ENCODE peak calls at places on chromosome 19, in seven cellular contexts. N is ascending aorta, P is fibroblast of the aortic adventitia, Z is right atrium auricular region, X is heart right ventricle, T is AG04450, Y is heart left ventricle. A is an unnamed sample.

GRCh38 chr19:38250821-38251563 is 5.2 kb downstream of the PPP1R14A start:
- DNase-seq in T (no peak), Y (peak; percentile 92), N (peak; percentile 43), X (peak; percentile 91), P (no peak), Z (peak; percentile 73), A (no peak)

GRCh38 chr19:29831041-29831548 is 19.3 kb downstream of the CCNE1 start:
- DNase-seq in X (no peak), N (no peak), Y (no peak), Z (no peak), P (no peak), T (no peak), A (no peak)

GRCh38 chr19:5138606-5139594 is 170.0 kb downstream of the KDM4B start:
- DNase-seq in P (no peak), N (no peak), T (no peak), Z (no peak), X (peak; percentile 62), Y (peak; percentile 52), A (peak; percentile 62)

GRCh38 chr19:37413243-37414084 is 42.6 kb downstream of the ZNF527 start:
- DNase-seq in P (peak; percentile 11), Y (no peak), N (no peak), Z (no peak), T (no peak), X (no peak), A (no peak)

GRCh38 chr19:7507884-7508283 is 8.0 kb upstream of the ZNF358 start:
- DNase-seq in X (no peak), N (peak; percentile 60), P (peak; percentile 80), Y (no peak), T (peak; percentile 37), Z (peak; percentile 79), A (no peak)

GRCh38 chr19:55552206-55552605 is 6.9 kb upstream of the SBK3 start:
- DNase-seq in Y (no peak), N (no peak), Z (no peak), P (no peak), T (no peak), X (no peak), A (no peak)

GRCh38 chr19:8261881-8262280 is 46.3 kb downstream of the CD320 start:
- DNase-seq in N (no peak), X (no peak), P (no peak), T (no peak), Y (no peak), Z (no peak), A (no peak)

GRCh38 chr19:42422576-42423461 is 4.4 kb downstream of the LIPE start:
- DNase-seq in Y (no peak), X (peak; percentile 49), N (no peak), P (peak; percentile 15), T (no peak), Z (no peak), A (no peak)

GRCh38 chr19:42129399-42130253 is 2.6 kb downstream of the POU2F2 start:
- DNase-seq in P (peak; percentile 86), Z (no peak), Y (peak; percentile 52), N (peak; percentile 17), X (peak; percentile 34), T (no peak), A (peak; percentile 84)

GRCh38 chr19:13487985-13488384 is 18.3 kb downstream of the CACNA1A start:
- DNase-seq in P (no peak), Y (no peak), T (no peak), N (no peak), Z (no peak), X (no peak), A (no peak)

GRCh38 chr19:1860133-1860775 is 3.1 kb downstream of the KLF16 start:
- DNase-seq in Y (peak; percentile 68), Z (no peak), T (no peak), P (peak; percentile 81), N (no peak), X (peak; percentile 79), A (no peak)

GRCh38 chr19:18144361-18144760 is 8.6 kb upstream of the PIK3R2 start:
- DNase-seq in Z (no peak), Y (no peak), P (no peak), N (no peak), X (no peak), T (no peak), A (no peak)

GRCh38 chr19:13057147-13057572 is 45.5 kb downstream of the LYL1 start:
- DNase-seq in T (no peak), N (no peak), X (no peak), P (no peak), Y (no peak), Z (no peak), A (no peak)

GRCh38 chr19:6269101-6269886 is 10.5 kb downstream of the MLLT1 start:
- DNase-seq in P (no peak), N (no peak), Z (no peak), X (no peak), Y (no peak), T (no peak), A (no peak)

GRCh38 chr19:7839476-7839875 is 9.5 kb downstream of the EVI5L start:
- DNase-seq in Z (no peak), N (no peak), P (no peak), T (no peak), X (no peak), Y (no peak), A (no peak)

GRCh38 chr19:17871878-17872250 is at the start of gene SLC5A5:
- DNase-seq in T (no peak), P (no peak), N (no peak), Y (no peak), X (no peak), Z (no peak), A (no peak)

GRCh38 chr19:44111910-44112463 is 1.2 kb upstream of the ZNF225 start:
- DNase-seq in X (no peak), N (no peak), P (peak; percentile 86), Y (no peak), T (peak; percentile 67), Z (no peak), A (no peak)

GRCh38 chr19:11420894-11421606 is 1.9 kb upstream of the RGL3 start:
- DNase-seq in Y (peak; percentile 72), X (peak; percentile 37), P (no peak), Z (peak; percentile 66), T (no peak), N (no peak), A (no peak)

GRCh38 chr19:29287061-29287460 is 74.1 kb upstream of the UQCRFS1 start:
- DNase-seq in Z (no peak), X (no peak), N (no peak), T (no peak), P (no peak), Y (no peak), A (no peak)

GRCh38 chr19:3034845-3035541 is 5.9 kb upstream of the TLE2 start:
- DNase-seq in Y (no peak), N (no peak), X (peak; percentile 40), P (peak; percentile 55), T (no peak), Z (no peak), A (no peak)

GRCh38 chr19:41409288-41409687 is 11.7 kb downstream of the BCKDHA start:
- DNase-seq in T (no peak), Z (no peak), N (no peak), Y (peak; percentile 66), X (peak; percentile 61), P (peak; percentile 29), A (no peak)

GRCh38 chr19:3320354-3320670 is 46.1 kb upstream of the NFIC start:
- DNase-seq in Z (no peak), T (no peak), P (no peak), X (no peak), N (no peak), Y (no peak), A (no peak)

GRCh38 chr19:54431255-54431838 is 16.1 kb downstream of the TTYH1 start:
- DNase-seq in N (no peak), P (peak; percentile 47), Y (peak; percentile 79), X (no peak), Z (no peak), T (no peak), A (no peak)
- TF ChIP-seq CTCF in N (no peak), P (no peak), Y (no peak), X (no peak), Z (no peak), T (no peak), A (no peak)

GRCh38 chr19:58561373-58562125 is 3.1 kb upstream of the UBE2M start:
- DNase-seq in P (no peak), X (no peak), Z (no peak), N (no peak), T (no peak), Y (peak; percentile 25), A (no peak)
- H3K4me3 ChIP-seq in P (peak overlapping the region; percentile 50), X (peak overlapping the region; percentile 52), Z (no peak overlapping the region), N (peak overlapping the region; percentile 69), T (no peak overlapping the region), Y (peak overlapping the region; percentile 54), A (no peak overlapping the region)

GRCh38 chr19:9885077-9885552 is 50.0 kb downstream of the PIN1 start:
- DNase-seq in Y (peak; percentile 55), X (peak; percentile 40), Z (no peak), N (peak; percentile 13), P (peak; percentile 65), T (no peak), A (no peak)
- TF ChIP-seq CTCF in Y (peak; percentile 24), X (peak; percentile 46), Z (peak; percentile 52), N (peak; percentile 53), P (peak; percentile 69), T (peak; percentile 63), A (no peak)

GRCh38 chr19:56554272-56554869 is 12.9 kb upstream of the ZNF470 start:
- DNase-seq in T (no peak), P (no peak), Z (no peak), X (no peak), Y (no peak), N (no peak), A (no peak)
- H3K4me3 ChIP-seq in T (no peak overlapping the region), P (no peak overlapping the region), Z (no peak overlapping the region), X (no peak overlapping the region), Y (no peak overlapping the region), N (no peak overlapping the region), A (no peak overlapping the region)

DNA sequence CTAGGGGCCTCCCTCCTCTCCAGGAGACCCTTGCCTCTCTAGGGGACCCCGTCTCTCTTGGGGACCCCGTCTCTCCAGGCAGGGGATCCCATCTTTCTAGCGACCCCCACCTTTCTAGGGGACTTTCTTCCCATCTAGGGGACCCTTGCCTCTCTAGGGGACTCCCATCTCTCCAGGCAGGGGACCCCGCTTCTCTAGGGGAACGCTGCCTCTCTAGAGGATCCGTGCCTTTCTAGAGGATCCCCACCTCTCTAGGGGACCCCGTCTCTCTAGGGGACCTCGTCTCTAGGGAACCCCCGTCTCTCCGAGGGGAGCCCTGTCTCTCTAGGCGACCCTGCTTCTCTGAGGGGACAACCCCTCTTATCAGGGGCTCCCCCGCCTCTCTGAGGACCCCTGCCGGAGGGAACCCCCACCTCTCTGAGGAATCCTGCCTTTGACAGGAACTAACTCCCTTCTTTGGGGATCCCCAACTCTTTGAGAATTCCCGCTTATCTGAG is 19.1 kb upstream of the GATAD2A start:
- DNase-seq in X (no peak), Y (no peak), Z (no peak), T (no peak), P (no peak), N (no peak), A (no peak)
- TF ChIP-seq CTCF in X (no peak), Y (no peak), Z (no peak), T (peak; percentile 32), P (peak; percentile 17), N (no peak), A (peak; percentile 30)

GRCh38 chr19:49490287-49491029 is 3.0 kb downstream of the RPL13A start:
- DNase-seq in Y (no peak), Z (no peak), N (no peak), X (no peak), P (no peak), T (no peak), A (no peak)
- H3K4me3 ChIP-seq in Y (no peak overlapping the region), Z (no peak overlapping the region), N (peak overlapping the region; percentile 97), X (no peak overlapping the region), P (peak overlapping the region; percentile 97), T (peak overlapping the region; percentile 96), A (peak overlapping the region; percentile 95)

GRCh38 chr19:51339687-51340656 is 2.0 kb downstream of the VSIG10L start:
- DNase-seq in Y (peak; percentile 98), T (peak; percentile 91), X (peak; percentile 97), N (peak; percentile 98), P (peak; percentile 93), Z (peak; percentile 99), A (peak; percentile 81)
- TF ChIP-seq CTCF in Y (peak; percentile 36), T (no peak), X (peak; percentile 6), N (no peak), P (peak; percentile 1), Z (peak; percentile 40), A (peak; percentile 38)

A was measured in GM12864.